ENCODE peak calls at places on chromosomes 4 and X, in four cellular contexts. One of them, this sample, is unnamed.

GRCh38 chr4:8738471-8738931 is 133.1 kb downstream of the HMX1 start:
- DNase-seq in SK-N-SH: peak
- DNase-seq in mammary epithelial cell: no peak
- DNase-seq in PC-3: no peak
- DNase-seq in this sample: no peak

GRCh38 chr4:100081511-100081910 is 108.8 kb downstream of the DDIT4L start:
- DNase-seq in mammary epithelial cell: peak
- DNase-seq in PC-3: peak
- DNase-seq in SK-N-SH: no peak
- DNase-seq in this sample: no peak

GRCh38 chrX:120857240-120857639 is 18.4 kb downstream of the CT47B1 start:
- DNase-seq in PC-3: peak
- DNase-seq in mammary epithelial cell: no peak
- DNase-seq in SK-N-SH: no peak
- DNase-seq in this sample: peak

GRCh38 chr4:175776217-175776616 is 35.8 kb downstream of the GPM6A start:
- DNase-seq in PC-3: no peak
- DNase-seq in mammary epithelial cell: no peak
- DNase-seq in SK-N-SH: no peak
- DNase-seq in this sample: peak

GRCh38 chr4:116953947-116954346 is 131.4 kb downstream of the TRAM1L1 start:
- DNase-seq in PC-3: no peak
- DNase-seq in mammary epithelial cell: no peak
- DNase-seq in SK-N-SH: peak
- DNase-seq in this sample: no peak

GRCh38 chr4:84916233-84916632 is 50.3 kb downstream of the WDFY3 start:
- DNase-seq in SK-N-SH: no peak
- DNase-seq in PC-3: no peak
- DNase-seq in mammary epithelial cell: no peak
- DNase-seq in this sample: peak

GRCh38 chr4:164706675-164707074 is 47.3 kb upstream of the SMIM31 start:
- DNase-seq in mammary epithelial cell: no peak
- DNase-seq in PC-3: no peak
- DNase-seq in SK-N-SH: no peak
- DNase-seq in this sample: peak

GRCh38 chrX:45385767-45386166 is 185.1 kb upstream of the DIPK2B start:
- DNase-seq in mammary epithelial cell: no peak
- DNase-seq in SK-N-SH: no peak
- DNase-seq in PC-3: no peak
- DNase-seq in this sample: no peak

GRCh38 chr4:110480741-110481271 is 4.9 kb downstream of the ENPEP start:
- DNase-seq in SK-N-SH: no peak
- DNase-seq in mammary epithelial cell: no peak
- DNase-seq in PC-3: no peak
- DNase-seq in this sample: peak

DNA sequence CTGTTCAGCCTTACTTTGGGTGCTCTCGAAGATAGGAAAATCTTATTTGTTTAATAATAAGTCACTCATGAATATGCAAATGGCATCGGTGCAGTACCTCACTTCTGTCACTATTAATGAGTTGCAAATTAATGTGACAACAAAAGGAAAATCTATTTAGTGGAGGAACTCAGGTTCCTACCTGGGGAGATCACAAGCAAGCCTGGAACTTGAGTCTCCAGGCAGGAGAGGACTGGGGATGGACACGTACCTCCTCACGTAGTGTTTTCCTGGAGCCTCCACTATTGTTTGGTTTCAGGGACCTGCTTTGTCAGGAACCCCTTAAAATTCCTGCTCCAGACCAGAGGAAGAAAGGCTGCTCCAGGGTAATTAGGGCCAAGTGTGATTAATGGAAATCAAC is 82.1 kb downstream of the BCOR start:
- DNase-seq in mammary epithelial cell: no peak
- DNase-seq in SK-N-SH: no peak
- DNase-seq in PC-3: no peak
- DNase-seq in this sample: no peak
- H3K4me2 ChIP-seq in mammary epithelial cell: no peak
- H3K4me2 ChIP-seq in SK-N-SH: no peak
- H3K4me2 ChIP-seq in PC-3: no peak
- H3K4me2 ChIP-seq in this sample: no peak

GRCh38 chrX:131288738-131289511 is at the start of gene IGSF1:
- DNase-seq in SK-N-SH: peak
- DNase-seq in mammary epithelial cell: no peak
- DNase-seq in PC-3: no peak
- DNase-seq in this sample: peak

GRCh38 chrX:131289527-131289926 is 421 bp upstream of the IGSF1 start:
- DNase-seq in mammary epithelial cell: no peak
- DNase-seq in SK-N-SH: no peak
- DNase-seq in PC-3: no peak
- DNase-seq in this sample: no peak

GRCh38 chrX:131288188-131288587 is 918 bp downstream of the IGSF1 start:
- DNase-seq in PC-3: no peak
- DNase-seq in mammary epithelial cell: no peak
- DNase-seq in SK-N-SH: no peak
- DNase-seq in this sample: no peak

GRCh38 chrX:131287556-131288179 is 1.4 kb downstream of the IGSF1 start:
- DNase-seq in mammary epithelial cell: no peak
- DNase-seq in SK-N-SH: no peak
- DNase-seq in PC-3: no peak
- DNase-seq in this sample: no peak
- H3K4me2 ChIP-seq in mammary epithelial cell: no peak
- H3K4me2 ChIP-seq in SK-N-SH: no peak
- H3K4me2 ChIP-seq in PC-3: no peak
- H3K4me2 ChIP-seq in this sample: no peak

DNA sequence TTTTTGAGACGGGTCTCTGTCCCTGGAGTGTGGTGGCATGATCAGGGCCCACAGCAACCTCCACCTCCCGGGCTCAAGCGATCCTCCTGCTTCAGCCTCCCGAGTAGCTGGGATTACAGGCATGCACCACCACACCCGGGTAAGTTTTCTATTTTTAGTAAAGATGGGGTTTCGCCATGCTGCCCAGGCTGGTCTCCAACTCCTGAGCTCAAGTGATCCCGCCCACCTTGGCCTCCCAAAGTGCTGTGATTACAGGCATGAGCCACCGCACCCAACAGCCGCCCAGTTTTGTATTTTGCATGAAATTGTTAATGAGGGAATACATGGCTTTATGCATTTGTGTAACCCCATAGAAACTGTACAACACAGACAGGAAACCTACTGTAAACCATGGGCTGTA is 2.8 kb upstream of the ARHGAP4 start:
- DNase-seq in mammary epithelial cell: no peak
- DNase-seq in SK-N-SH: no peak
- DNase-seq in PC-3: no peak
- DNase-seq in this sample: no peak
- H3K4me2 ChIP-seq in mammary epithelial cell: no peak
- H3K4me2 ChIP-seq in SK-N-SH: peak
- H3K4me2 ChIP-seq in PC-3: peak
- H3K4me2 ChIP-seq in this sample: no peak

GRCh38 chrX:72100051-72100755 is 31.5 kb downstream of the RTL5 start:
- DNase-seq in mammary epithelial cell: no peak
- DNase-seq in PC-3: peak
- DNase-seq in SK-N-SH: no peak
- DNase-seq in this sample: no peak
- H3K4me2 ChIP-seq in mammary epithelial cell: no peak
- H3K4me2 ChIP-seq in PC-3: no peak
- H3K4me2 ChIP-seq in SK-N-SH: no peak
- H3K4me2 ChIP-seq in this sample: no peak

This sample was measured in mesendoderm.